ENCODE peak calls at places on chromosomes 1 and 21, in five cellular contexts. V is left lung; S is CD8-positive, alpha-beta T cell; F is HFF-Myc; R is OCI-LY7. K is an unnamed sample.

GRCh38 chr1:180881806-180882509 is 30.7 kb upstream of the KIAA1614 start:
- DNase-seq in S (no peak), R (peak; percentile 60), V (no peak), F (peak; percentile 19), K (no peak)

GRCh38 chr1:201734776-201735175 is 94.2 kb upstream of the IPO9 start:
- DNase-seq in F (no peak), V (no peak), R (no peak), S (no peak), K (no peak)

GRCh38 chr21:16751705-16752104 is 761.1 kb upstream of the CXADR start:
- DNase-seq in F (no peak), S (no peak), R (no peak), V (no peak), K (no peak)

GRCh38 chr1:53737648-53738204 is 1.2 kb downstream of the GLIS1 start:
- DNase-seq in S (no peak), F (no peak), V (no peak), R (no peak), K (peak; percentile 44)

GRCh38 chr1:22738522-22738921 is 27.9 kb downstream of the EPHB2 start:
- DNase-seq in V (no peak), S (no peak), R (no peak), F (no peak), K (no peak)

GRCh38 chr1:17010601-17011438 is 908 bp downstream of the ATP13A2 start:
- DNase-seq in F (no peak), S (no peak), V (peak; percentile 60), R (peak; percentile 39), K (no peak)

GRCh38 chr1:209291715-209292114 is 291.8 kb upstream of the CAMK1G start:
- DNase-seq in V (no peak), R (no peak), S (no peak), F (no peak), K (peak; percentile 42)

GRCh38 chr1:173043253-173043652 is 7.5 kb downstream of the TNFSF18 start:
- DNase-seq in V (no peak), S (no peak), F (no peak), R (no peak), K (no peak)

GRCh38 chr21:32330784-32331311 is 32.2 kb downstream of the MRAP start:
- DNase-seq in V (no peak), R (no peak), F (no peak), S (no peak), K (no peak)

GRCh38 chr1:43253876-43254275 is 15.9 kb upstream of the TMEM125 start:
- DNase-seq in S (no peak), F (no peak), R (no peak), V (no peak), K (peak; percentile 11)

GRCh38 chr1:47951545-47952235 is 45.5 kb downstream of the TRABD2B start:
- DNase-seq in R (no peak), V (no peak), F (no peak), S (no peak), K (no peak)

GRCh38 chr1:7454052-7454815 is 316.9 kb upstream of the VAMP3 start:
- DNase-seq in S (no peak), V (no peak), R (no peak), F (no peak), K (no peak)

GRCh38 chr1:36151845-36152203 is 2.5 kb upstream of the TRAPPC3 start:
- DNase-seq in F (no peak), R (peak; percentile 61), S (no peak), V (peak; percentile 47), K (no peak)

GRCh38 chr1:156480411-156481192 is 20.0 kb downstream of the MEF2D start:
- DNase-seq in V (peak; percentile 76), S (peak; percentile 55), R (peak; percentile 90), F (no peak), K (peak; percentile 63)

GRCh38 chr1:174841747-174842146 is 158.0 kb upstream of the CACYBP start:
- DNase-seq in F (no peak), S (no peak), R (peak; percentile 75), V (no peak), K (no peak)

GRCh38 chr1:76507376-76507775 is 359.9 kb upstream of the ST6GALNAC5 start:
- DNase-seq in F (no peak), V (no peak), S (no peak), R (no peak), K (no peak)

GRCh38 chr1:39761557-39762260 is 9.4 kb downstream of the OXCT2 start:
- DNase-seq in S (no peak), R (no peak), V (no peak), F (no peak), K (no peak)

GRCh38 chr1:65198095-65198494 is 50.1 kb downstream of the AK4 start:
- DNase-seq in V (no peak), R (no peak), S (no peak), F (no peak), K (no peak)

GRCh38 chr21:17527240-17527639 is 14.4 kb downstream of the CXADR start:
- DNase-seq in V (no peak), S (no peak), R (no peak), F (no peak), K (no peak)

GRCh38 chr1:8420318-8420717 is 102.4 kb downstream of the SLC45A1 start:
- DNase-seq in F (no peak), R (no peak), S (no peak), V (no peak), K (no peak)

GRCh38 chr1:245241506-245242130 is 86.8 kb downstream of the KIF26B start:
- DNase-seq in R (no peak), S (no peak), F (no peak), V (no peak), K (no peak)

GRCh38 chr1:54577612-54578011 is 29.6 kb downstream of the ACOT11 start:
- DNase-seq in F (no peak), R (no peak), V (peak; percentile 89), S (no peak), K (no peak)

GRCh38 chr1:64505944-64506658 is 36.2 kb downstream of the CACHD1 start:
- DNase-seq in S (no peak), F (no peak), R (no peak), V (peak; percentile 58), K (peak; percentile 41)

GRCh38 chr1:21633992-21634475 is 35.1 kb downstream of the RAP1GAP start:
- DNase-seq in R (no peak), F (no peak), V (no peak), S (no peak), K (no peak)

GRCh38 chr1:88612783-88613182 is 71.3 kb upstream of the PKN2 start:
- DNase-seq in S (no peak), R (no peak), F (peak; percentile 0), V (peak; percentile 57), K (no peak)

GRCh38 chr1:32464716-32465540 is at the start of gene ZBTB8B:
- DNase-seq in R (no peak), V (peak; percentile 66), F (no peak), S (no peak), K (peak; percentile 97)

GRCh38 chr1:181044449-181044966 is 10.7 kb downstream of the MR1 start:
- DNase-seq in R (no peak), F (no peak), S (no peak), V (peak; percentile 88), K (no peak)

GRCh38 chr1:179231923-179232322 is 2.4 kb upstream of the ABL2 start:
- DNase-seq in F (no peak), S (no peak), V (no peak), R (no peak), K (no peak)

GRCh38 chr1:201774224-201774982 is 54.6 kb upstream of the IPO9 start:
- DNase-seq in V (no peak), F (no peak), R (no peak), S (no peak), K (no peak)

GRCh38 chr21:36291509-36291908 is 28.5 kb upstream of the MORC3 start:
- DNase-seq in S (no peak), F (no peak), V (no peak), R (no peak), K (no peak)

GRCh38 chr1:64921761-64922160 is 44.6 kb downstream of the JAK1 start:
- DNase-seq in S (no peak), F (no peak), V (no peak), R (no peak), K (no peak)

GRCh38 chr1:245404527-245404926 is 249.7 kb downstream of the KIF26B start:
- DNase-seq in R (no peak), S (no peak), V (no peak), F (no peak), K (no peak)

GRCh38 chr1:218207194-218207593 is 77.9 kb upstream of the RRP15 start:
- DNase-seq in V (no peak), S (no peak), F (no peak), R (no peak), K (no peak)

GRCh38 chr1:231357831-231358354 is 19.8 kb downstream of the SPRTN start:
- DNase-seq in V (no peak), R (peak; percentile 74), S (no peak), F (no peak), K (no peak)

GRCh38 chr1:235954306-235955283 is 87.9 kb upstream of the LYST start:
- DNase-seq in F (no peak), S (peak; percentile 5), R (peak; percentile 85), V (peak; percentile 59), K (no peak)
- TF ChIP-seq CTCF in F (no peak), S (no peak), R (peak; percentile 54), V (no peak), K (no peak)

GRCh38 chr1:183023146-183023600 is at the start of gene LAMC1:
- DNase-seq in R (peak; percentile 84), F (no peak), V (peak; percentile 80), S (no peak), K (peak; percentile 75)

GRCh38 chr1:183024352-183025337 is 1.4 kb downstream of the LAMC1 start:
- DNase-seq in S (no peak), F (no peak), V (no peak), R (peak; percentile 41), K (no peak)

GRCh38 chr1:183022202-183023145 is 746 bp upstream of the LAMC1 start:
- DNase-seq in F (peak; percentile 88), S (no peak), R (peak; percentile 84), V (peak; percentile 81), K (peak; percentile 71)

GRCh38 chr1:183021405-183022201 is 1.6 kb upstream of the LAMC1 start:
- DNase-seq in F (no peak), S (no peak), V (no peak), R (no peak), K (no peak)

GRCh38 chr1:183023601-183024351 is 556 bp downstream of the LAMC1 start:
- DNase-seq in F (no peak), V (peak; percentile 84), R (peak; percentile 87), S (no peak), K (peak; percentile 70)
- TF ChIP-seq CTCF in F (peak; percentile 34), V (peak; percentile 20), R (peak; percentile 71), S (no peak), K (no peak)

GRCh38 chr1:4594286-4594991 is 60.0 kb upstream of the AJAP1 start:
- DNase-seq in S (no peak), V (no peak), R (peak; percentile 31), F (no peak), K (no peak)
- TF ChIP-seq CTCF in S (no peak), V (no peak), R (peak; percentile 51), F (no peak), K (no peak)

GRCh38 chr1:58783090-58783992 is 506 bp downstream of the JUN start:
- DNase-seq in F (no peak), S (no peak), R (peak; percentile 59), V (peak; percentile 67), K (peak; percentile 56)

GRCh38 chr1:58784758-58785423 is 1.0 kb upstream of the JUN start:
- DNase-seq in V (peak; percentile 89), S (peak; percentile 83), R (peak; percentile 72), F (no peak), K (peak; percentile 83)

GRCh38 chr1:58782308-58783089 is 1.3 kb downstream of the JUN start:
- DNase-seq in S (peak; percentile 26), R (peak; percentile 57), V (peak; percentile 70), F (no peak), K (peak; percentile 53)

GRCh38 chr1:58785424-58786058 is 1.7 kb upstream of the JUN start:
- DNase-seq in F (no peak), S (peak; percentile 16), R (peak; percentile 20), V (peak; percentile 69), K (peak; percentile 52)

GRCh38 chr1:58783993-58784757 is at the start of gene JUN:
- DNase-seq in F (peak; percentile 99), R (peak; percentile 99), S (peak; percentile 99), V (peak; percentile 100), K (peak; percentile 99)
- TF ChIP-seq CTCF in F (no peak), R (peak; percentile 5), S (no peak), V (no peak), K (no peak)